ENCODE peak calls at places on chromosomes 2 and 18, in seven cellular contexts. H, Y, M, W, I, J and S are unnamed samples. For H3K27me3, the result is how much of the 10 kb centered on the place peaks cover.

GRCh38 chr2:164706522-164706921 is 85.2 kb upstream of the GRB14 start:
- DNase-seq in H (no peak), Y (no peak), M (no peak), W (no peak), I (no peak), J (no peak), S (no peak)

GRCh38 chr18:7668392-7668791 is 101.3 kb downstream of the PTPRM start:
- DNase-seq in H (no peak), Y (no peak), M (no peak), W (no peak), I (no peak), J (no peak), S (no peak)

GRCh38 chr2:64613276-64613675 is 40.4 kb downstream of the SERTAD2 start:
- DNase-seq in H (no peak), Y (no peak), M (no peak), W (no peak), I (no peak), J (no peak), S (peak)

GRCh38 chr2:42567806-42568429 is 514 bp upstream of the MTA3 start:
- DNase-seq in H (peak), Y (peak), M (peak), W (peak), I (no peak), J (peak), S (peak)

GRCh38 chr2:53127061-53127650 is 640.4 kb upstream of the CHAC2 start:
- DNase-seq in H (no peak), Y (no peak), M (no peak), W (no peak), I (no peak), J (no peak), S (no peak)

GRCh38 chr18:59864446-59864764 is 35.4 kb upstream of the PMAIP1 start:
- DNase-seq in H (no peak), Y (no peak), M (no peak), W (no peak), I (no peak), J (no peak), S (no peak)

GRCh38 chr18:9952633-9953416 is 39.0 kb downstream of the VAPA start:
- DNase-seq in H (peak), Y (no peak), M (no peak), W (no peak), I (no peak), J (no peak), S (no peak)

GRCh38 chr2:230318190-230319121 is 8.5 kb upstream of the SP140L start:
- DNase-seq in H (no peak), Y (no peak), M (no peak), W (no peak), I (peak), J (no peak), S (no peak)

GRCh38 chr2:123916512-123916911 is 108.6 kb upstream of the CNTNAP5 start:
- DNase-seq in H (no peak), Y (no peak), M (no peak), W (no peak), I (no peak), J (no peak), S (no peak)

GRCh38 chr2:189287982-189288494 is 108.5 kb upstream of the COL5A2 start:
- DNase-seq in H (peak), Y (no peak), M (no peak), W (peak), I (peak), J (no peak), S (no peak)

GRCh38 chr2:120344214-120344990 is 1.5 kb upstream of the INHBB start:
- DNase-seq in H (no peak), Y (no peak), M (no peak), W (no peak), I (no peak), J (no peak), S (peak)

GRCh38 chr18:79738565-79739439 is 58.9 kb upstream of the KCNG2 start:
- DNase-seq in H (no peak), Y (no peak), M (no peak), W (peak), I (no peak), J (peak), S (no peak)

GRCh38 chr18:13500227-13500865 is 226.0 kb downstream of the FAM210A start:
- DNase-seq in H (no peak), Y (no peak), M (no peak), W (peak), I (no peak), J (no peak), S (peak)

GRCh38 chr2:199933466-199933865 is 21.8 kb downstream of the TYW5 start:
- DNase-seq in H (no peak), Y (no peak), M (no peak), W (no peak), I (no peak), J (no peak), S (no peak)

GRCh38 chr2:188119112-188119838 is 172.4 kb upstream of the GULP1 start:
- DNase-seq in H (no peak), Y (no peak), M (no peak), W (no peak), I (no peak), J (no peak), S (no peak)

GRCh38 chr2:37892436-37893114 is 32.5 kb upstream of the RMDN2 start:
- DNase-seq in H (no peak), Y (no peak), M (peak), W (no peak), I (peak), J (no peak), S (no peak)

GRCh38 chr2:219354582-219354981 is 22.0 kb upstream of the RESP18 start:
- DNase-seq in H (no peak), Y (no peak), M (no peak), W (no peak), I (no peak), J (no peak), S (no peak)
- H3K27me3 ChIP-seq in H (under half), Y (under half), M (under half), W (under half), I (under half), J (under half), S (half or more)

DNA sequence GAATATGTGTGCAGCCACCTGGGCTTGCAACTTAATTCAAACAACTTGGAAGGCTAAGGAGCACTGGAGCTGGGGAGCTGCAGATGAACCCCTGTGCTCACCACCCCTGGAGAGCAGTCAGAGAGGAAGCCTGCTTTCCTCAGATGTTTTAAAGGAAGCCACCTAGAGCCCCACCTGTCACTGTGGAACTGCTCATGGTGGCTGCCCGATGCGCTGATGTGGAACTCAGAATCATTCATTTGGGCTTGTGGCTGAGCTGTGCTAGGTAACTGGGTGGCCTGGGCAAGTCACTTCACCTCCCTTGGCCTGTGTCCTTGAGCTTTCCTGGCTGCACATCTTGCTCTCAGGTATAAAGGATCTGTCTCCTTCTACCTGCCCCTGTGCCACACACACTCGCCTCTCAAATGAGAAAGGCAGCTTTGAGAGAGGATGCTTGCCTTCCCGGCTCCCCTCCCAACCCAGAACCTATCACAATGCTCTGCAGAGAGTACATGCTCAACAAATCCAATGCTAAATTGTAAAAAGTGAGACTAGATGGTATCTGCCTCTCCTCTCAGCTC is 41.3 kb downstream of the BCL11A start:
- DNase-seq in H (no peak), Y (no peak), M (no peak), W (no peak), I (no peak), J (no peak), S (no peak)
- H3K27me3 ChIP-seq in H (under half), Y (under half), M (under half), W (under half), I (under half), J (under half), S (under half)

DNA sequence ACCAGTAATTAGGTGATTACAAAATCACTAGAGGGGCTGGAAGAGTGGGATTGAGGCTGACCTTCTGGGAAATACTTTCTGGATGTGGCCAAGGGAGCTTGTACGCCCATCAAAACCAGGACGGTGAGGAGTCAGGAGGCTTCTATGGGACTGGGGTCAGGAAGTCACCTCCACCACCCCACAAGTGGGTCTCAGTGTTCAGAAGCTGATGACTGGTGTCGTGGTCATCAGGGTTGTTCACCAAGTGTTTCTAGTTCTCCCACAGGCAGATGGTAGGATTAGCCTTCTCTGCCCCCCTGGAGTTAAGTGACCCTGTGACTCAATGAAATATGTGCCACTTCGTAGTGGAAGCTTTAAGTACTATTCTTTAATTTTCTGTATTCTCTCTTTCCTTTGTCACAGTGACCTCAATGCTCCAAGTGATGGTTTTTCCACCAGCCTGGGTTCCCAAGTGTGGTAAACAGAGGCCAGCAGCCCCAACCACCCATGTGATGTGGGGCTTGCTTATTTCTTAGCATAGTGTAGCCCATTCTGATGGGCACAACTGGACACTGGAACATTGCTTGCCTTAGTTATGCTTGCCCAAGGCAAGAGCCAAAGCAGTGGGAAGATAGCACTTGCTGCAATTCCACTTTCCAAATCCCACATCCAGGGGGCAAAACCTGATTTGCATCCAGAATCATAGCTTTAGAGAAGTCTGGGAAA is 258.8 kb downstream of the CYP26B1 start:
- DNase-seq in H (no peak), Y (no peak), M (peak), W (no peak), I (no peak), J (no peak), S (peak)
- H3K27me3 ChIP-seq in H (under half), Y (under half), M (under half), W (under half), I (under half), J (under half), S (under half)

DNA sequence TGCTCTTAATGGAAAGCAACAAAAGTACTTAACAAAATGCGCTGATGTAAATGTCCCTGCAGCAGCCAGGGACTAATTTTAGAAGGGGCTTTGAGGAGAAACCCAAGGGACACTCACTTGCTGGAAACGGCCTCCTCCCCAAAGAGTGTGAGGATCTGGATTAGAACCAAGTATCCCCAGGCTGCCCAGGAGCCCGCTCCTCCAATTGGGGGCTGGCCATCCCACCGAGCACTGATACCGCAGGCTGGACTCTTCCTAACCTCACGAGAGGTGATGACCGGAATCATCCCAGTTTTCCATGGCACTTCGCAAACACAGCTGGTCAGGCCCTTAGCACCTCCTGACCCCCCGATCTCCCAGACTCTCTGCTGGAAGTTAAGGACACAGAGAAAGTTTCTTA is 87.6 kb downstream of the HDAC4 start:
- DNase-seq in H (no peak), Y (peak), M (no peak), W (no peak), I (no peak), J (no peak), S (peak)
- H3K27me3 ChIP-seq in H (under half), Y (under half), M (under half), W (under half), I (under half), J (under half), S (under half)

GRCh38 chr2:105179469-105180372 is 61.8 kb upstream of the GPR45 start:
- DNase-seq in H (peak), Y (peak), M (peak), W (peak), I (no peak), J (peak), S (peak)
- H3K27me3 ChIP-seq in H (half or more), Y (under half), M (under half), W (under half), I (under half), J (under half), S (under half)

DNA sequence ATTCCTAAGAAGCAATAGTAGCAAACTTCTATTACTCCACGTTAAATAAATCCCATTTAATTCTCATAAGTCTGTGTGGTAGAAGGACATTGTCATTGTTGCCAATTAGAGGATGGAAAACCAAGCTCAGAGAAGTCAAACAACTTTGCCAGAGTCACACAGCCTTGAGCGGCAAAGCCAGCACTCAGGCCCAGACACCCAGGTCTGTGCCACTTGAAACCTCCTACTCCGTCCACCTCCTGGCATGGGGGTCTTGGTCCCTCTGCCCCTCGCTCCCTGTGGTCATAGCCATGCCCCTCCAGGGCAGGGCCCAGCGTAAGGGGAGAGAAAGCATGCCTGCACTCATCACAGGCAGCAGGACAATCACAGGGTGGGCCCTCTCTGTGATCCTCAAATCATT is 38.4 kb downstream of the FAM178B start:
- DNase-seq in H (no peak), Y (no peak), M (no peak), W (no peak), I (no peak), J (no peak), S (no peak)
- H3K27me3 ChIP-seq in H (under half), Y (under half), M (under half), W (under half), I (under half), J (under half), S (under half)

GRCh38 chr18:47420130-47420529 is 168.7 kb upstream of the SKOR2 start:
- DNase-seq in H (no peak), Y (no peak), M (no peak), W (no peak), I (no peak), J (no peak), S (no peak)

GRCh38 chr18:47418746-47419145 is 167.3 kb upstream of the SKOR2 start:
- DNase-seq in H (no peak), Y (no peak), M (no peak), W (no peak), I (no peak), J (no peak), S (no peak)

GRCh38 chr18:47425365-47425764 is 173.9 kb upstream of the SKOR2 start:
- DNase-seq in H (no peak), Y (no peak), M (no peak), W (no peak), I (no peak), J (no peak), S (peak)

GRCh38 chr18:47417807-47418206 is 166.3 kb upstream of the SKOR2 start:
- DNase-seq in H (no peak), Y (no peak), M (no peak), W (no peak), I (no peak), J (no peak), S (no peak)

GRCh38 chr18:47422524-47422923 is 171.1 kb upstream of the SKOR2 start:
- DNase-seq in H (peak), Y (no peak), M (no peak), W (no peak), I (no peak), J (no peak), S (peak)
- H3K27me3 ChIP-seq in H (under half), Y (under half), M (under half), W (under half), I (under half), J (under half), S (under half)

DNA sequence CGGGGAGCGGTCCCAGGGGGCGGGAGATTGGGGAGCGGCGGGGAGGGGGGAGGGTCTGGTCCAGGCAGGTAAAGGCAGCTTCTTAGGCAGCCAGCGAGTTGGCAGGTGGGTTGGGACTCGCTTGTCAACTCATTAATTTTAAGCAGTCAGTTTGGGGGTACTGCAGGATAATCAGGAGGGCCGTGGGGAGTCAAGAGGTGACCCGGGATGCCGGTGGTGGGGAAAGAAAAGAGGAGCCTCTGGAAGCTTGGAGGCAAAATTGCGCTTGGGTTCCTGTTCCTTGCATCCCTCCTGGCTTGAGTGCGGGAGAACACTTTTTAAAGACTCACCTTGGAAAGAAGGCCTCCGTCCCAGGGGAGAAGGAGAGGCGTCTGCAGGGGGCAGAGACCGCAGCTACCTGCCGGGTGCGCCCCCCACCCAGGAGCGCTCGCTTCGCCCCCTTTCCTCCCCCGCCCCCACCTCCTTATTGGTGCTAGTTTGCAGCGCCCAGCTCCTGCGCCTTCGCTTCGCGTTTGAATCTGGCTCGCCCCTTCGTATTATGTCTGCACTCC is at the start of gene KCNJ3:
- DNase-seq in H (no peak), Y (no peak), M (no peak), W (no peak), I (no peak), J (no peak), S (peak)
- H3K27me3 ChIP-seq in H (under half), Y (under half), M (under half), W (under half), I (under half), J (under half), S (under half)

DNA sequence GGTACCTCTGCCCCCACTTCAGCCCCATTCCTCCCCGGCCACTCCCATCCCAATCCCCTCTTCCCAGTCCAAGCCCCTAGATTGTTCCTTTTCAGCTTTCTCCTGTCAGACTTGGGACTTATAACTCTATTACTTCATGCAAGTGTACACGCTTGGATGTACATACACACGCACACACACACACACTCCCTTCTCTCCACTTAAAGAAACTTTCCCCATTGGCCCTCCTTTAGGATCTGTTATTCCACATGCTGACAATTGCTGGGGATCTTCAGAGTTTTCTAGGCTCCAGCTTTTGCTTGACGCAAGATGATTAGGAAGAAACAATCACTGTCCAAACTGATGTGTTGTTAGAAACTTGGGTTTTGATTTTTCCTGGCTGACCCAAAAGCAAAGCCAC is 75.4 kb downstream of the CDK15 start:
- DNase-seq in H (no peak), Y (no peak), M (no peak), W (peak), I (no peak), J (no peak), S (no peak)
- H3K27me3 ChIP-seq in H (under half), Y (under half), M (under half), W (under half), I (under half), J (under half), S (under half)

DNA sequence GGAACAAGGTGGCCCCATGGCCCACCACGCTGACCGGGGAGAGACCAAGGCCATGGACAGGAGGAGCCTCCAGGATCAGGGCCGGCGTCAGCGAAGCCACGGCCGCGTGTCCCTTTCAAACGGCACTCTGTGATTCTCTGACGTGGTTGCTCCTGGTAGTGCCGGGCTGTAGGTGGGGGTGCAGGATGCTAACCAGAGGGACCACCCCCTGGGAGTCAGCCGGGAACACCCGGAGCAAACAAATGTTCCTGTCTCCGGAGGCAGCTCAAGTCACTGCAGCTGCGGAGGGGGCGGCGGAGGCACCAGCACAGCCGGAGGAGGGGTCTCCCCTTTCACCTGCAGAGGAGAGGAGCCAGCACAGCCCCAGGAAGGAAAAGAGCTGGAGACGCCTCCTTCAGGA is 750.6 kb upstream of the SALL3 start:
- DNase-seq in H (no peak), Y (no peak), M (no peak), W (no peak), I (no peak), J (no peak), S (peak)
- H3K27me3 ChIP-seq in H (under half), Y (under half), M (under half), W (under half), I (under half), J (under half), S (under half)